ENCODE peak calls at places on chromosomes 7 and 10, in seven cellular contexts. E, X, W, J, Y, P and C are unnamed samples.

GRCh38 chr10:22583683-22584082 is 130.7 kb downstream of the PIP4K2A start:
- DNase-seq in J (no peak), X (no peak), E (no peak), W (no peak), Y (no peak), P (no peak), C (no peak)

GRCh38 chr10:20993387-20994170 is 96.5 kb upstream of the NEBL start:
- DNase-seq in Y (no peak), X (no peak), W (no peak), P (no peak), E (no peak), J (peak), C (no peak)

GRCh38 chr10:79149662-79150443 is 81.1 kb downstream of the ZMIZ1 start:
- DNase-seq in J (peak), X (peak), W (no peak), P (no peak), Y (peak), E (no peak), C (no peak)

GRCh38 chr10:33157108-33157507 is 177.4 kb downstream of the NRP1 start:
- DNase-seq in J (no peak), Y (no peak), E (no peak), W (no peak), X (no peak), P (no peak), C (no peak)

GRCh38 chr10:101840102-101840684 is 3.4 kb downstream of the KCNIP2 start:
- DNase-seq in E (no peak), J (peak), P (no peak), X (no peak), Y (peak), W (no peak), C (no peak)

GRCh38 chr10:132193907-132194552 is 7.3 kb downstream of the DPYSL4 start:
- DNase-seq in P (no peak), E (peak), Y (no peak), J (peak), W (no peak), X (no peak), C (peak)

GRCh38 chr7:101631224-101631714 is 2.2 kb upstream of the MYL10 start:
- DNase-seq in W (no peak), J (no peak), P (no peak), X (no peak), Y (peak), E (no peak), C (no peak)

GRCh38 chr10:124595143-124595883 is 133.7 kb downstream of the LHPP start:
- DNase-seq in P (no peak), J (no peak), X (no peak), E (no peak), Y (no peak), W (no peak), C (no peak)

GRCh38 chr10:30433286-30433778 is 652 bp upstream of the MAP3K8 start:
- DNase-seq in E (peak), W (no peak), P (no peak), Y (peak), J (no peak), X (peak), C (peak)

GRCh38 chr7:74256446-74257408 is 2.5 kb upstream of the RFC2 start:
- DNase-seq in W (no peak), J (no peak), E (no peak), X (no peak), P (no peak), Y (no peak), C (no peak)

GRCh38 chr10:125231116-125231812 is 70.9 kb upstream of the CTBP2 start:
- DNase-seq in X (peak), P (no peak), E (no peak), W (peak), Y (peak), J (no peak), C (no peak)

GRCh38 chr10:19816420-19817250 is at the start of gene PLXDC2:
- DNase-seq in P (no peak), J (no peak), Y (peak), W (no peak), E (no peak), X (no peak), C (peak)

GRCh38 chr7:71776726-71777125 is 635.4 kb downstream of the CALN1 start:
- DNase-seq in Y (no peak), E (no peak), P (no peak), J (no peak), W (no peak), X (no peak), C (no peak)

GRCh38 chr7:43639858-43640491 is 57.1 kb downstream of the STK17A start:
- DNase-seq in Y (no peak), E (peak), X (no peak), W (no peak), J (no peak), P (no peak), C (peak)

GRCh38 chr10:132708936-132709335 is 77.0 kb downstream of the NKX6-2 start:
- DNase-seq in E (no peak), P (no peak), J (no peak), Y (no peak), X (no peak), W (no peak), C (no peak)

GRCh38 chr10:75617485-75618155 is 186.2 kb downstream of the LRMDA start:
- DNase-seq in E (no peak), W (no peak), X (no peak), Y (no peak), P (no peak), J (no peak), C (no peak)

GRCh38 chr10:91188889-91189288 is 31.6 kb upstream of the PCGF5 start:
- DNase-seq in P (no peak), J (no peak), E (no peak), W (no peak), X (no peak), Y (no peak), C (no peak)

GRCh38 chr10:74585231-74586087 is 240.9 kb upstream of the KAT6B start:
- DNase-seq in E (no peak), P (peak), J (no peak), X (no peak), W (no peak), Y (peak), C (peak)

GRCh38 chr7:24572421-24573007 is 738 bp upstream of the PALS2 start:
- DNase-seq in J (peak), X (no peak), Y (peak), E (peak), P (no peak), W (no peak), C (peak)

GRCh38 chr7:24885305-24885704 is 94.7 kb downstream of the OSBPL3 start:
- DNase-seq in Y (no peak), E (no peak), W (no peak), P (no peak), J (no peak), X (no peak), C (no peak)

GRCh38 chr10:69333205-69333604 is 54.9 kb downstream of the HK1 start:
- DNase-seq in X (no peak), E (no peak), Y (peak), J (no peak), P (no peak), W (no peak), C (peak)

GRCh38 chr7:96657347-96658010 is 52.2 kb downstream of the SEM1 start:
- DNase-seq in Y (no peak), W (peak), X (no peak), E (no peak), J (no peak), P (no peak), C (no peak)

GRCh38 chr10:21100190-21100589 is 203.1 kb upstream of the NEBL start:
- DNase-seq in E (no peak), J (no peak), X (no peak), Y (peak), P (no peak), W (no peak), C (no peak)

GRCh38 chr7:81195033-81195432 is 276.2 kb upstream of the SEMA3C start:
- DNase-seq in X (no peak), E (peak), W (no peak), P (no peak), J (no peak), Y (no peak), C (no peak)

GRCh38 chr10:116466715-116467422 is 39.2 kb downstream of the PNLIPRP3 start:
- DNase-seq in E (no peak), P (no peak), J (no peak), Y (no peak), W (no peak), X (no peak), C (no peak)

GRCh38 chr10:88244781-88245350 is 338.3 kb downstream of the RNLS start:
- DNase-seq in Y (no peak), J (no peak), E (no peak), X (no peak), W (no peak), P (no peak), C (no peak)

GRCh38 chr7:75937958-75938786 is 23.2 kb downstream of the POR start:
- DNase-seq in Y (peak), X (peak), J (peak), P (no peak), E (no peak), W (no peak), C (no peak)

GRCh38 chr10:114259825-114260224 is 20.8 kb downstream of the VWA2 start:
- DNase-seq in J (no peak), E (no peak), P (no peak), X (no peak), Y (no peak), W (no peak), C (no peak)

GRCh38 chr10:90318659-90319058 is 539.2 kb downstream of the HTR7 start:
- DNase-seq in X (no peak), W (no peak), Y (no peak), E (no peak), P (no peak), J (no peak), C (no peak)

GRCh38 chr7:92244803-92245486 is 769 bp downstream of the KRIT1 start:
- DNase-seq in E (no peak), J (no peak), W (no peak), Y (no peak), X (no peak), P (no peak), C (no peak)

GRCh38 chr10:88810196-88810961 is 7.8 kb downstream of the LIPM start:
- DNase-seq in Y (peak), W (no peak), P (no peak), J (peak), E (peak), X (peak), C (peak)

GRCh38 chr10:80157561-80157960 is 25.0 kb downstream of the PLAC9 start:
- DNase-seq in Y (no peak), E (no peak), P (no peak), W (no peak), X (no peak), J (no peak), C (no peak)
- TF ChIP-seq JUND in Y (no peak), E (no peak), P (no peak), W (no peak), X (no peak), J (no peak), C (no peak)

GRCh38 chr10:16441106-16441850 is 4.5 kb downstream of the PTER start:
- DNase-seq in Y (peak), X (no peak), W (no peak), P (no peak), J (no peak), E (no peak), C (no peak)
- TF ChIP-seq JUND in Y (no peak), X (no peak), W (no peak), P (no peak), J (no peak), E (no peak), C (no peak)

GRCh38 chr10:62264702-62265436 is 3.8 kb downstream of the RTKN2 start:
- DNase-seq in E (peak), W (peak), X (peak), Y (peak), P (no peak), J (peak), C (peak)
- TF ChIP-seq JUND in E (no peak), W (no peak), X (no peak), Y (no peak), P (no peak), J (no peak), C (no peak)

DNA sequence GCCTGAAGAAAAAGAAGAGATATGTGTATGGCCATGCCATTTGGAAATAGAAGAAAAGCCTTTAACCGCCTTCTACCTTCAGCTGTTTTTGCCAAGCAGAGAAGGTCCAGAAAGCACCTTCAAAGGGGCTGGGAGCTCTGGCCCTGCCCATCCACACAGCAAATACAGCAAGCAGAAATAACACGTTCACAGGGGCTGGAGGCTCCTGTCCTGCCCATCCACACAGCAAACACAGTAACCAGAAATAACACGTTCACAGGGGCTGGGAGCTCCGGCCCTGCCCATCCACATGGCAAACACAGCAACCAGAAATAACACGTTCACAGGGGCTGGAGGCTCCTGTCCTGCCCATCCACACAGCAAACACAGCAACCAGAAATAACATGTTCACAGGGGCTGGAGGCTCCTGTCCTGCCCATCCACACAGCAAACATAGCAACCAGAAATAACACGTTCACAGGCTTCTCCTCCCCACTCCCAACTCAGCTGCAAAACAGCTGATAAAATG is 558.1 kb downstream of the PTPRN2 start:
- DNase-seq in E (no peak), J (no peak), X (no peak), P (no peak), Y (no peak), W (no peak), C (no peak)
- TF ChIP-seq JUND in E (no peak), J (no peak), X (no peak), P (no peak), Y (no peak), W (no peak), C (no peak)

DNA sequence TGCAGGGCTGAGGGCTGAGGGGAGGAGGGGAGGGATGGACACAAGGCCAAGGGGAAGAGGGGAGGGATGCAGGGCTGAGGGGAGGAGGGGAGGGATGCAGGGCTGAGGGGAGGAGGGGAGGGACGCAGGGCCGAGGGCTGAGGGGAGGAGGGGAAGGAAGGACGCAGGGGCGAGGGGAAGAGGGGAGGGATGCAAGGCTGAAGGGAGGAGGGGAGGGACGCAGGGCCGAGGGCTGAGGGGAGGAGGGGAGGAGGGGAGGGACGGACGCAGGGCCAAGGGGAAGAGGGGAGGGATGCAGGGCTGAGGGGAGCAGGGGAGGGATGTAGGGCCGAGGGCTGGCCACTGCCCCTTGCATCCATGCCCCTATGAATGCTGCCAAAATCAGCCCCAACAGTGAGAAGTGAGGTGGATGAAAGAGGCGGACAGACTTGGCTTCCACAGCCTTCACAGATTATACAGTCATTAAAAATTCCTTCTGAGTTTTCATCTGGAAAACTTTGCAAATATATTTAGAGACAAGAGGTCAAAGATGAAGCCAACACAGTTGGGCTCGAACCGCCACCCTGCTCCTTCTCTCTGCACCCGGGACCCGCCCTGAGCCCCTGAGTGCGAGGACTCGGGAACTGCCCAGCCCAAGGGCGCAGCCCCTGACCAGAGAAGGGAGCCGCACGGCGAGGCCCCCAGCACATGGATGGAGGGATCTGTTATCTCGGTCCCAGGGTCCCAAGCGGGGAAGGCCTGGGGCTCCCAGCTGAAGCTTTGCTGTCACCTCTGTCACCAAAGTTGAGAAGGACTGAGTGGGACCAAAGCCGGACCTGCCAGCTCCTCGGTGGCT is 65.8 kb downstream of the DIP2C start:
- DNase-seq in X (no peak), Y (no peak), W (no peak), P (no peak), J (no peak), E (no peak), C (no peak)
- TF ChIP-seq JUND in X (no peak), Y (no peak), W (no peak), P (no peak), J (no peak), E (no peak), C (no peak)

DNA sequence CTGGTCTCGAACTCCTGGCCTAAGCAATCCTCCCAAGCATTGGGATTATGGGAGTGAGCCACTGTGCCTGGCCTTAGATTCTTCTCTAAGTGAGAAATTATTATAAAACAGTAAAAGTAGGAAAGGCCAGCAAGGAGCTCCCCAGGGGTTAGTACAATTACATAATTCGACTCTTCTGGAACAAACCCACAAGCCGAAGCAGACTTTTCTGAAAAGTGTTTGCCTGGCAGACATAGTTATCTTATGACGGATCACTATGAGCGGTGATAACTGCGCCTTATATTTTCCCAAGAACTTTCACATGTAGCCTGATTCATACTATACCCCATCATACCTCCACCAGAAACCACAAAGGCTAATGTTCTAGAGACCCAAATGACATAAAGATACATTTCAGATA is 30.2 kb upstream of the SH3PXD2A start:
- DNase-seq in E (no peak), X (no peak), Y (no peak), P (no peak), W (no peak), J (no peak), C (no peak)
- TF ChIP-seq JUND in E (no peak), X (no peak), Y (no peak), P (no peak), W (no peak), J (no peak), C (no peak)

GRCh38 chr7:136874393-136875032 is 6.1 kb downstream of the CHRM2 start:
- DNase-seq in P (no peak), J (peak), X (peak), Y (peak), E (peak), W (no peak), C (peak)

GRCh38 chr7:136870799-136871487 is 2.5 kb downstream of the CHRM2 start:
- DNase-seq in P (no peak), Y (peak), W (no peak), E (no peak), X (no peak), J (no peak), C (no peak)

GRCh38 chr7:136868496-136869005 is at the start of gene CHRM2:
- DNase-seq in J (no peak), P (no peak), E (no peak), W (no peak), Y (peak), X (no peak), C (no peak)

GRCh38 chr7:136869006-136869961 is 832 bp downstream of the CHRM2 start:
- DNase-seq in E (no peak), Y (peak), W (no peak), X (no peak), P (no peak), J (no peak), C (no peak)

DNA sequence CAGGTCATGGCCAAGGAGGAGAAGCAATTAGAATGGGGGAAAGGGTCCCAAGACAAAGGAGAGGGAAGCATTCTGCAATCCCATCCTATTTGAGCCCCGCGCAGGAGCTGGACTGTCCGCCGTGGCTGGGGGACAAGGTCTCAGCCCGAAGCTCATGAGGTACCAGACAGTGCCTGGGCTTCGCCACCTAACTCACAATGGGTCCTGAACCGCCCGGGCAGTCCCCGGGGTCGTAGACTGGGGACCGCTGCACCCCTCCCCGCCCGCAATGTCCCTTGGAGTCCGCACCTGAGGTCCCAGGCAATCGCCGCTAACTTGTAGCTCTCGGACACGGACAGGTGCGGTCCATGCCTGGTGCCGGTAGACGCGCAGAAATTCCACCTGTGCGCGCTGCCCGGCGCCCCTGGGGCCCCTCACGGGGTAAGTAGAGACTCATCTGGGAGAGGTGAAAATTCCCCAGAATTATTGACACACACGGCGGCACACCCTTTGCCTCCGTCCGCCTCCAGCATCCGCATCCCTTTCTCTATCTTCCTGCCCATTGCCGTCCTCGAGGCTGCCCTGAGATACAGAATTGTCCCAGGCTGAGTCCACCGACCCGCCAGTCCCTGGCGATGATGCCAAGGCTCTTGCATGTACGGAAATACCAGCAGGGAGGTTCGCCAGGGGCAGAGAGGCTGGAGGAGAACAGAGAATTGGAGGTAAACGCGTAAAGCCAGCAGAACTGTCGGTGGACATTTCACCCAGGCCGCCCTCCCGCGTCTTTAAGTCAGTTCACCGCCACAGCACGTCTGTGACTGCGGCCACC is 1.7 kb downstream of the CHRM2 start:
- DNase-seq in J (no peak), E (no peak), P (no peak), W (no peak), Y (peak), X (no peak), C (no peak)
- TF ChIP-seq JUND in J (no peak), E (no peak), P (no peak), W (no peak), Y (no peak), X (no peak), C (no peak)